ENCODE peak calls at places on chromosome 7, in eight cellular contexts. One of them, this sample, is unnamed.

GRCh38 chr7:106865130-106866115 is at the start of gene PIK3CG:
- DNase-seq in activated CD8-positive, alpha-beta memory T cell treated with anti-CD3 and anti-CD28 coated beads for 48 hours: no peak
- DNase-seq in CD8-positive, alpha-beta memory T cell: peak; percentile 70
- DNase-seq in spleen: no peak
- DNase-seq in stimulated activated CD8-positive, alpha-beta memory T cell treated with anti-CD3 and anti-CD28 coated beads, Interleukin-4, amount 100 ng/mL, for 24 hours: no peak
- DNase-seq in effector memory CD8-positive, alpha-beta T cell: peak; percentile 21
- DNase-seq in stromal cell of bone marrow: no peak
- DNase-seq in cardiac fibroblast: no peak
- DNase-seq in this sample: no peak

GRCh38 chr7:150357277-150357676 is 11.3 kb upstream of the REPIN1 start:
- DNase-seq in effector memory CD8-positive, alpha-beta T cell: peak; percentile 64
- DNase-seq in stimulated activated CD8-positive, alpha-beta memory T cell treated with anti-CD3 and anti-CD28 coated beads, Interleukin-4, amount 100 ng/mL, for 24 hours: peak; percentile 46
- DNase-seq in stromal cell of bone marrow: no peak
- DNase-seq in cardiac fibroblast: no peak
- DNase-seq in spleen: peak; percentile 84
- DNase-seq in activated CD8-positive, alpha-beta memory T cell treated with anti-CD3 and anti-CD28 coated beads for 48 hours: peak; percentile 34
- DNase-seq in CD8-positive, alpha-beta memory T cell: peak; percentile 62
- DNase-seq in this sample: no peak

GRCh38 chr7:114533151-114533550 is 118.5 kb downstream of the FOXP2 start:
- DNase-seq in effector memory CD8-positive, alpha-beta T cell: no peak
- DNase-seq in cardiac fibroblast: no peak
- DNase-seq in CD8-positive, alpha-beta memory T cell: no peak
- DNase-seq in stimulated activated CD8-positive, alpha-beta memory T cell treated with anti-CD3 and anti-CD28 coated beads, Interleukin-4, amount 100 ng/mL, for 24 hours: no peak
- DNase-seq in activated CD8-positive, alpha-beta memory T cell treated with anti-CD3 and anti-CD28 coated beads for 48 hours: no peak
- DNase-seq in spleen: no peak
- DNase-seq in stromal cell of bone marrow: no peak
- DNase-seq in this sample: no peak

GRCh38 chr7:115635876-115636275 is 394.7 kb downstream of the TFEC start:
- DNase-seq in spleen: no peak
- DNase-seq in effector memory CD8-positive, alpha-beta T cell: no peak
- DNase-seq in activated CD8-positive, alpha-beta memory T cell treated with anti-CD3 and anti-CD28 coated beads for 48 hours: no peak
- DNase-seq in stromal cell of bone marrow: no peak
- DNase-seq in stimulated activated CD8-positive, alpha-beta memory T cell treated with anti-CD3 and anti-CD28 coated beads, Interleukin-4, amount 100 ng/mL, for 24 hours: no peak
- DNase-seq in cardiac fibroblast: no peak
- DNase-seq in CD8-positive, alpha-beta memory T cell: no peak
- DNase-seq in this sample: no peak

GRCh38 chr7:123282181-123282580 is 82.4 kb upstream of the SLC13A1 start:
- DNase-seq in stimulated activated CD8-positive, alpha-beta memory T cell treated with anti-CD3 and anti-CD28 coated beads, Interleukin-4, amount 100 ng/mL, for 24 hours: no peak
- DNase-seq in effector memory CD8-positive, alpha-beta T cell: no peak
- DNase-seq in CD8-positive, alpha-beta memory T cell: no peak
- DNase-seq in activated CD8-positive, alpha-beta memory T cell treated with anti-CD3 and anti-CD28 coated beads for 48 hours: no peak
- DNase-seq in stromal cell of bone marrow: no peak
- DNase-seq in cardiac fibroblast: peak; percentile 33
- DNase-seq in spleen: no peak
- DNase-seq in this sample: no peak

GRCh38 chr7:40489844-40490602 is 355.2 kb downstream of the SUGCT start:
- DNase-seq in CD8-positive, alpha-beta memory T cell: no peak
- DNase-seq in activated CD8-positive, alpha-beta memory T cell treated with anti-CD3 and anti-CD28 coated beads for 48 hours: no peak
- DNase-seq in effector memory CD8-positive, alpha-beta T cell: no peak
- DNase-seq in stimulated activated CD8-positive, alpha-beta memory T cell treated with anti-CD3 and anti-CD28 coated beads, Interleukin-4, amount 100 ng/mL, for 24 hours: no peak
- DNase-seq in stromal cell of bone marrow: no peak
- DNase-seq in spleen: no peak
- DNase-seq in cardiac fibroblast: no peak
- DNase-seq in this sample: no peak

GRCh38 chr7:74462707-74463100 is 9.0 kb downstream of the GTF2IRD1 start:
- DNase-seq in activated CD8-positive, alpha-beta memory T cell treated with anti-CD3 and anti-CD28 coated beads for 48 hours: no peak
- DNase-seq in stimulated activated CD8-positive, alpha-beta memory T cell treated with anti-CD3 and anti-CD28 coated beads, Interleukin-4, amount 100 ng/mL, for 24 hours: no peak
- DNase-seq in cardiac fibroblast: no peak
- DNase-seq in effector memory CD8-positive, alpha-beta T cell: no peak
- DNase-seq in spleen: no peak
- DNase-seq in stromal cell of bone marrow: no peak
- DNase-seq in CD8-positive, alpha-beta memory T cell: no peak
- DNase-seq in this sample: no peak

GRCh38 chr7:67422601-67423000 is 426.0 kb downstream of the TYW1 start:
- DNase-seq in effector memory CD8-positive, alpha-beta T cell: no peak
- DNase-seq in stromal cell of bone marrow: no peak
- DNase-seq in stimulated activated CD8-positive, alpha-beta memory T cell treated with anti-CD3 and anti-CD28 coated beads, Interleukin-4, amount 100 ng/mL, for 24 hours: no peak
- DNase-seq in CD8-positive, alpha-beta memory T cell: no peak
- DNase-seq in activated CD8-positive, alpha-beta memory T cell treated with anti-CD3 and anti-CD28 coated beads for 48 hours: no peak
- DNase-seq in cardiac fibroblast: no peak
- DNase-seq in spleen: peak; percentile 29
- DNase-seq in this sample: no peak

GRCh38 chr7:107622429-107622828 is 38.2 kb upstream of the SLC26A4 start:
- DNase-seq in activated CD8-positive, alpha-beta memory T cell treated with anti-CD3 and anti-CD28 coated beads for 48 hours: no peak
- DNase-seq in effector memory CD8-positive, alpha-beta T cell: no peak
- DNase-seq in spleen: no peak
- DNase-seq in CD8-positive, alpha-beta memory T cell: no peak
- DNase-seq in cardiac fibroblast: peak; percentile 80
- DNase-seq in stromal cell of bone marrow: peak; percentile 35
- DNase-seq in stimulated activated CD8-positive, alpha-beta memory T cell treated with anti-CD3 and anti-CD28 coated beads, Interleukin-4, amount 100 ng/mL, for 24 hours: no peak
- DNase-seq in this sample: no peak

GRCh38 chr7:27918503-27918902 is 178.5 kb downstream of the TAX1BP1 start:
- DNase-seq in spleen: no peak
- DNase-seq in CD8-positive, alpha-beta memory T cell: no peak
- DNase-seq in stimulated activated CD8-positive, alpha-beta memory T cell treated with anti-CD3 and anti-CD28 coated beads, Interleukin-4, amount 100 ng/mL, for 24 hours: no peak
- DNase-seq in activated CD8-positive, alpha-beta memory T cell treated with anti-CD3 and anti-CD28 coated beads for 48 hours: no peak
- DNase-seq in stromal cell of bone marrow: no peak
- DNase-seq in effector memory CD8-positive, alpha-beta T cell: no peak
- DNase-seq in cardiac fibroblast: no peak
- DNase-seq in this sample: no peak

GRCh38 chr7:37248396-37248836 is 200.2 kb downstream of the ELMO1 start:
- DNase-seq in activated CD8-positive, alpha-beta memory T cell treated with anti-CD3 and anti-CD28 coated beads for 48 hours: no peak
- DNase-seq in stimulated activated CD8-positive, alpha-beta memory T cell treated with anti-CD3 and anti-CD28 coated beads, Interleukin-4, amount 100 ng/mL, for 24 hours: no peak
- DNase-seq in cardiac fibroblast: no peak
- DNase-seq in stromal cell of bone marrow: no peak
- DNase-seq in effector memory CD8-positive, alpha-beta T cell: no peak
- DNase-seq in spleen: no peak
- DNase-seq in CD8-positive, alpha-beta memory T cell: no peak
- DNase-seq in this sample: no peak

GRCh38 chr7:85000973-85001372 is 185.9 kb downstream of the SEMA3D start:
- DNase-seq in cardiac fibroblast: no peak
- DNase-seq in stimulated activated CD8-positive, alpha-beta memory T cell treated with anti-CD3 and anti-CD28 coated beads, Interleukin-4, amount 100 ng/mL, for 24 hours: no peak
- DNase-seq in effector memory CD8-positive, alpha-beta T cell: no peak
- DNase-seq in CD8-positive, alpha-beta memory T cell: no peak
- DNase-seq in activated CD8-positive, alpha-beta memory T cell treated with anti-CD3 and anti-CD28 coated beads for 48 hours: no peak
- DNase-seq in spleen: no peak
- DNase-seq in stromal cell of bone marrow: no peak
- DNase-seq in this sample: no peak

GRCh38 chr7:43461349-43462024 is 121.4 kb upstream of the STK17A start:
- DNase-seq in activated CD8-positive, alpha-beta memory T cell treated with anti-CD3 and anti-CD28 coated beads for 48 hours: no peak
- DNase-seq in effector memory CD8-positive, alpha-beta T cell: no peak
- DNase-seq in stimulated activated CD8-positive, alpha-beta memory T cell treated with anti-CD3 and anti-CD28 coated beads, Interleukin-4, amount 100 ng/mL, for 24 hours: no peak
- DNase-seq in cardiac fibroblast: no peak
- DNase-seq in spleen: no peak
- DNase-seq in CD8-positive, alpha-beta memory T cell: no peak
- DNase-seq in stromal cell of bone marrow: no peak
- DNase-seq in this sample: no peak

GRCh38 chr7:79998343-79998742 is 136.3 kb upstream of the GNAI1 start:
- DNase-seq in spleen: no peak
- DNase-seq in CD8-positive, alpha-beta memory T cell: no peak
- DNase-seq in stromal cell of bone marrow: no peak
- DNase-seq in cardiac fibroblast: no peak
- DNase-seq in effector memory CD8-positive, alpha-beta T cell: no peak
- DNase-seq in stimulated activated CD8-positive, alpha-beta memory T cell treated with anti-CD3 and anti-CD28 coated beads, Interleukin-4, amount 100 ng/mL, for 24 hours: no peak
- DNase-seq in activated CD8-positive, alpha-beta memory T cell treated with anti-CD3 and anti-CD28 coated beads for 48 hours: no peak
- DNase-seq in this sample: no peak